ENCODE peak calls at places on chromosomes 16 and 17, in four cellular contexts. Y is hepatocyte, W is RWPE1, M is cardiac muscle cell. U is an unnamed sample.

GRCh38 chr17:12744298-12744697 is 45.0 kb upstream of the ARHGAP44 start:
- DNase-seq in M (no peak), Y (no peak), W (peak; percentile 27), U (no peak)

GRCh38 chr16:58843675-58844074 is 109.6 kb upstream of the GOT2 start:
- DNase-seq in M (peak; percentile 35), Y (peak; percentile 18), W (no peak), U (no peak)

GRCh38 chr16:29862383-29862883 is 593 bp downstream of the CDIPT start:
- DNase-seq in Y (peak; percentile 52), W (peak; percentile 13), M (peak; percentile 43), U (no peak)

GRCh38 chr16:30027588-30028437 is 3.3 kb downstream of the TLCD3B start:
- DNase-seq in W (no peak), Y (no peak), M (no peak), U (no peak)

GRCh38 chr17:49055181-49055927 is 58.2 kb downstream of the IGF2BP1 start:
- DNase-seq in Y (no peak), M (no peak), W (no peak), U (no peak)

GRCh38 chr16:82625066-82625968 is 1.5 kb upstream of the CDH13 start:
- DNase-seq in Y (no peak), M (no peak), W (no peak), U (no peak)

GRCh38 chr17:69607162-69607834 is 192.8 kb downstream of the MAP2K6 start:
- DNase-seq in Y (peak; percentile 85), W (peak; percentile 61), M (peak; percentile 76), U (peak; percentile 72)

GRCh38 chr16:30700491-30700890 is 1.5 kb downstream of the SRCAP start:
- DNase-seq in Y (peak; percentile 23), W (no peak), M (peak; percentile 5), U (no peak)

GRCh38 chr17:14101976-14102375 is 32.7 kb downstream of the COX10 start:
- DNase-seq in M (no peak), Y (no peak), W (no peak), U (no peak)

GRCh38 chr17:38872671-38873385 is 3.0 kb downstream of the LASP1 start:
- DNase-seq in M (no peak), W (no peak), Y (peak; percentile 79), U (no peak)

GRCh38 chr16:46811682-46812081 is 19.3 kb downstream of the C16orf87 start:
- DNase-seq in W (no peak), M (no peak), Y (no peak), U (no peak)

DNA sequence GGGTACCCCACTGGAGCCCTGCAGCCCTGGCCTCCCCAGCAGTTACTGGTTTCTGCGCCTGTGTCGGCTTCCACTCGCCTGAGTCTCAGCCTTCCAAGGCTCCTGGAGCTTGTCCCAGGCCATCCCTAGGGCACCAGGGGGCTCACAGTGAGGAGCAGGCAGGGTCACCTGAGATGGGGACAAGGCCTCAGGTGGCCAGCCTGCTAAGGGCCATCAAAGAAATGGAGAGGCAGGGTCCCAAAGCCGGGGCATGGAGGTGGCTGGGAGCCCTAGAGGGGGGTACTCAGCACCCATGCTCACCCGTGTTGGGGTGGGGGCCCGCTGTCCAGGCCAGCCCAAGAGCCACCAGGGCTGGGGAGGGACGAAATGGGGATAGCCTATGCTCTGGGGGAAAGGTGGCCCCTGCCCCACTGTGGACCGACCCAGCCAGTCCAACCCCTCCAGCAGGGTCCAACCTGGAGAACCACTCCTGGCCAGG is 1.3 kb downstream of the FASN start:
- DNase-seq in W (no peak), Y (no peak), M (no peak), U (no peak)
- H3K27ac ChIP-seq in W (peak overlapping the region; percentile 96), Y (peak overlapping the region; percentile 100), M (peak overlapping the region; percentile 98), U (peak overlapping the region; percentile 100)

DNA sequence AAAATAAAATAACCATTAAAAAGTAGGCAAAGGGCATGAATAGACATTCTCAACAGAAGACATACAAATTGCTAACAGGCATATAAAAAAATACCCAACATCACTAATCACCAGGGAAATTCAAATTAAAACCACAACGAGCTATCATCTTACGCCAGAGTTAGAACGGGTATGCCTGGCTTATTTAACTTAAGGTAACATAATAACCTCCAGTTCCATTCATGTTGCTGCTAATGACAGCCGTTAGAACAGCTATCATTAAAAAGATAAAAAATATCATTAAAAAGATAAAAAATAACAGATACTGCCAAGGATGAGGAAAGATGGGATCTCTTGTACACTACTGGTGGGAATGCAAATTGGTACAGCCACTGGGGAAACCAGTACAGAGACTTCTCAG is 89.3 kb downstream of the GAS7 start:
- DNase-seq in W (no peak), M (no peak), Y (no peak), U (no peak)
- TF ChIP-seq CTCF in W (no peak), M (no peak), Y (no peak), U (no peak)

DNA sequence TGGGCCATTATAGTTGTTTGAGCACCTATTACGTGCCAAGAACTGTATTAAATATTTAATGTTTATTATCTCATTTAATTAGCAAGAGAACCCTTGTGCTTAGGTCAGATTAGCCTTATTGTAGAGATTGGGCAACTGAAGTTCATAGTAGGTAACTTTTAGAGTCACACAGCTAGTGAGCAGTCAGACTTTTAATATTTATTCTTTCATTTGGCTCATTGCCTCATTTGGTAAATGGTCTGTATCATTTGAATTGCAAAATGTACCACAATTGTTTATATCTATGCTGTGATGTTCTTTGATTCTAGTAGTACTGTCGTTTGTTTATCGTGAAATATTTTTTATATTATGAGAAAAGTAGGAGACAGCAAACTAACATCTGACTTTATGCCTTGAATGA is 7.6 kb downstream of the CLTC start:
- DNase-seq in W (no peak), Y (no peak), M (no peak), U (no peak)
- H3K27ac ChIP-seq in W (no peak overlapping the region), Y (peak overlapping the region; percentile 29), M (no peak overlapping the region), U (no peak overlapping the region)

DNA sequence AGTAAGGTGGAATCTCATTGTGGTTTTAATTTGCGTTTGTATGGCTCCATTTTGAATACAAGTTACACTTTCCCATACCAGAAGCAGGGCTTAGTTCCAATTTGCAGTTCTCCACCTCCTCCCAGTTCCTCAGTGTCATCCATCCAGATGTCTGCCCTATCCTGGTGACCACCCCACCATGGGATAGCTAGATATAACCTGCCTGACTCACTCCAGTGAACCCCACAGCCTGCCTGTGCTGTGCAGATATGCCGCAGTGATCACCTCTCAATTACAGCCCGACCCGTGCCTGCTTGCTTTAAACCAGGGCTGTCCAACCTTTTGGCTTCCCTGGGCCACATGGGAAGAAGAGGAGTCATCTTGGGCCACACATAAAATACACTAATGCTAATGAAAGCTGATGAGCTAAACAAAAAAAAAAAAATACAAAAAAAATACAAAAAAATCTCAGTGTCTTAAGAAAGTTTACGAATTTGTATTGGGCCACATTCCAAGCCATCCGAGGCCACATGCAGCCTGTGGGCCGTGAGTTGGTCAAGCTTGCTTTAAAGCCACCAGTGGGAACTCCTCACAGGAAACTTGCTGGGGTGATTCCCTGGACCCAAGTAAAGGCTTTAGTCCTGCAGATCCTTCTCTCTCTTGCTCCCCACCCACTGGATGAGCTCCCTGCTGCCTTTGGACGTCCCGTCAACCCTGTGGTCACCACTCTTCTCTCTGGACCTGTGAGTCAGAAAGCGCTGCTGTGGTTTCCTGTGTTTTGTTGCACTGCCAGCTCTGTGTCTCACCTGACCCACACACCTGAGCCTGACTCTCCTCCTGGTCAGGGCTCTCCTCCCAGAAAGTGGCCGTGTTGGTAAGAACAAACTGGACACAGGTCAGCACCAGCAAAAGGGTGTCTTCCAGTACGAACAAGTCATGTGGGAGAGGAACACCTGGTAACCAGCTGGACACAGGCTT is 83.0 kb downstream of the EMP2 start:
- DNase-seq in M (no peak), W (no peak), Y (no peak), U (no peak)
- TF ChIP-seq CTCF in M (no peak), W (no peak), Y (no peak), U (no peak)